ENCODE peak calls at places on chromosomes 5 and 9, in eight cellular contexts. C, Y, K, W, G, B, T and X are unnamed samples.
A peak's percentile ranks its signal among the peaks of the same experiment; 100 is the strongest.

GRCh38 chr9:128206484-128206883 is 3.3 kb downstream of the DNM1 start:
- DNase-seq in K (no peak), W (no peak), B (no peak), C (no peak), T (no peak), G (no peak), Y (no peak), X (no peak)

GRCh38 chr5:148690945-148691344 is 36.6 kb upstream of the HTR4 start:
- DNase-seq in B (no peak), T (no peak), G (no peak), C (no peak), K (no peak), W (no peak), Y (no peak), X (no peak)

GRCh38 chr5:113017891-113018635 is 41.5 kb downstream of the DCP2 start:
- DNase-seq in Y (no peak), C (no peak), T (no peak), W (no peak), G (no peak), K (peak; percentile 75), B (no peak), X (no peak)

GRCh38 chr5:123719004-123719403 is 207.0 kb downstream of the CSNK1G3 start:
- DNase-seq in G (peak; percentile 18), K (no peak), T (no peak), W (no peak), B (no peak), Y (no peak), C (no peak), X (no peak)

GRCh38 chr5:38130346-38130745 is 128.0 kb upstream of the EGFLAM start:
- DNase-seq in T (no peak), C (no peak), B (no peak), K (no peak), Y (no peak), G (no peak), W (no peak), X (no peak)

GRCh38 chr9:88477300-88477751 is 57.7 kb upstream of the NXNL2 start:
- DNase-seq in B (no peak), G (no peak), C (no peak), Y (peak; percentile 18), W (no peak), T (no peak), K (peak; percentile 86), X (no peak)

GRCh38 chr5:53199882-53200281 is 90.3 kb upstream of the MOCS2 start:
- DNase-seq in W (no peak), K (no peak), T (no peak), G (no peak), Y (no peak), B (no peak), C (no peak), X (no peak)

GRCh38 chr5:149257875-149258705 is 13.6 kb upstream of the AFAP1L1 start:
- DNase-seq in T (no peak), Y (no peak), W (no peak), G (no peak), B (no peak), C (no peak), K (no peak), X (no peak)

GRCh38 chr5:26323794-26324193 is 714.6 kb downstream of the CDH9 start:
- DNase-seq in G (no peak), K (no peak), C (no peak), Y (no peak), W (no peak), T (no peak), B (no peak), X (no peak)

GRCh38 chr5:73256462-73257260 is 83.7 kb downstream of the TMEM174 start:
- DNase-seq in G (no peak), B (no peak), C (no peak), T (no peak), W (no peak), Y (no peak), K (no peak), X (no peak)

GRCh38 chr5:104540448-104540847 is 977.9 kb upstream of the NUDT12 start:
- DNase-seq in C (no peak), G (no peak), K (no peak), Y (no peak), W (no peak), T (no peak), B (peak; percentile 1), X (no peak)

GRCh38 chr9:125632321-125633115 is 74.5 kb downstream of the MAPKAP1 start:
- DNase-seq in K (peak; percentile 49), G (no peak), B (peak; percentile 76), T (no peak), C (no peak), W (no peak), Y (peak; percentile 67), X (no peak)

GRCh38 chr9:138040446-138041430 is 163.2 kb downstream of the CACNA1B start:
- DNase-seq in G (peak; percentile 0), C (no peak), W (no peak), T (peak; percentile 25), B (no peak), Y (no peak), K (no peak), X (no peak)

GRCh38 chr5:90530736-90531487 is 1.5 kb upstream of the LYSMD3 start:
- DNase-seq in W (no peak), T (no peak), G (no peak), C (no peak), Y (no peak), K (no peak), B (no peak), X (no peak)

GRCh38 chr5:16889203-16889971 is 46.7 kb downstream of the MYO10 start:
- DNase-seq in W (no peak), K (no peak), C (no peak), B (peak; percentile 4), T (no peak), Y (no peak), G (peak; percentile 49), X (no peak)

GRCh38 chr5:100430268-100430900 is 104.8 kb upstream of the FAM174A start:
- DNase-seq in T (peak; percentile 63), W (peak; percentile 3), G (peak; percentile 58), Y (peak; percentile 36), C (peak; percentile 27), K (peak; percentile 42), B (no peak), X (peak; percentile 47)

GRCh38 chr5:77882670-77883257 is 106.6 kb upstream of the TBCA start:
- DNase-seq in C (no peak), T (no peak), Y (peak; percentile 51), G (no peak), B (no peak), W (no peak), K (peak; percentile 83), X (no peak)

GRCh38 chr5:167934561-167934971 is 356.9 kb upstream of the WWC1 start:
- DNase-seq in Y (no peak), W (no peak), B (no peak), C (no peak), T (no peak), G (no peak), K (no peak), X (no peak)

GRCh38 chr9:102841376-102841775 is 153.8 kb upstream of the CYLC2 start:
- DNase-seq in Y (no peak), C (no peak), W (no peak), T (no peak), G (no peak), K (no peak), B (no peak), X (no peak)